ENCODE peak calls at places on chromosomes 6 and 20, in ten cellular contexts. H is PC-3; Z is tibial nerve; U is activated CD4-positive, CD25-positive, alpha-beta regulatory T cell; L is head of caudate nucleus; P is stimulated activated CD4-positive, alpha-beta T cell treated with anti-CD3 and anti-CD28 coated beads, Interleukin-15, amount 100 ng/mL, for 24 hours; B is HFFc6; T is stimulated activated CD8-positive, alpha-beta memory T cell treated with anti-CD3 and anti-CD28 coated beads, Interleukin-4, amount 100 ng/mL, for 4 hours; J is GM23248; Y is cardiac fibroblast. W is an unnamed sample.

GRCh38 chr6:10521104-10521808 is at the start of gene GCNT2:
- DNase-seq in Z (no peak), T (no peak), Y (peak; percentile 31), J (no peak), L (no peak), B (no peak), U (no peak), H (peak; percentile 22), P (no peak), W (peak; percentile 22)

GRCh38 chr6:104472245-104472644 is 387.5 kb downstream of the HACE1 start:
- DNase-seq in T (no peak), Y (no peak), P (no peak), Z (no peak), B (no peak), H (no peak), L (no peak), J (no peak), U (no peak), W (no peak)

GRCh38 chr20:44910690-44911262 is 916 bp downstream of the PABPC1L start:
- DNase-seq in Y (no peak), L (no peak), H (peak; percentile 37), B (no peak), P (no peak), Z (no peak), T (no peak), U (no peak), J (peak; percentile 15), W (peak; percentile 52)

GRCh38 chr6:76866091-76866490 is 597.2 kb downstream of the HTR1B start:
- DNase-seq in L (no peak), B (no peak), T (no peak), H (peak; percentile 29), J (no peak), P (no peak), U (no peak), Y (no peak), Z (no peak), W (no peak)

GRCh38 chr6:85015396-85015990 is 251.1 kb upstream of the TBX18 start:
- DNase-seq in Y (peak; percentile 86), Z (peak; percentile 63), B (peak; percentile 24), P (peak; percentile 15), J (peak; percentile 24), U (no peak), L (no peak), H (peak; percentile 63), T (no peak), W (peak; percentile 67)

GRCh38 chr20:57656252-57656820 is 36.1 kb upstream of the ZBP1 start:
- DNase-seq in B (no peak), Z (no peak), T (no peak), U (no peak), H (no peak), Y (no peak), L (peak; percentile 7), P (no peak), J (no peak), W (no peak)

GRCh38 chr6:22699046-22699639 is 129.8 kb downstream of the HDGFL1 start:
- DNase-seq in U (no peak), H (no peak), T (no peak), L (no peak), Y (no peak), Z (no peak), J (no peak), B (no peak), P (no peak), W (no peak)

GRCh38 chr20:13610205-13610604 is 28.5 kb downstream of the TASP1 start:
- DNase-seq in U (no peak), H (no peak), Z (no peak), Y (peak; percentile 3), L (no peak), T (no peak), P (no peak), J (no peak), B (no peak), W (no peak)

GRCh38 chr6:132780770-132781371 is 17.6 kb downstream of the SLC18B1 start:
- DNase-seq in Z (no peak), L (no peak), P (no peak), U (no peak), Y (peak; percentile 56), J (peak; percentile 63), B (peak; percentile 9), H (peak; percentile 18), T (no peak), W (peak; percentile 16)

GRCh38 chr6:54481096-54481495 is 172.9 kb downstream of the TINAG start:
- DNase-seq in J (no peak), Y (no peak), P (no peak), U (no peak), Z (no peak), B (no peak), L (no peak), T (no peak), H (no peak), W (no peak)

GRCh38 chr6:157267109-157267611 is 56.2 kb downstream of the TMEM242 start:
- DNase-seq in P (no peak), J (no peak), T (no peak), U (no peak), Z (no peak), H (no peak), Y (no peak), B (no peak), L (no peak), W (no peak)

GRCh38 chr20:56343861-56344381 is 14.9 kb upstream of the FAM210B start:
- DNase-seq in Z (no peak), B (peak; percentile 18), U (no peak), H (peak; percentile 61), T (no peak), Y (peak; percentile 58), L (peak; percentile 66), P (peak; percentile 65), J (peak; percentile 75), W (peak; percentile 68)

GRCh38 chr6:38753707-38754106 is 38.6 kb downstream of the DNAH8 start:
- DNase-seq in P (no peak), T (no peak), Z (no peak), L (no peak), Y (no peak), J (no peak), U (no peak), B (no peak), H (no peak), W (no peak)

GRCh38 chr6:44545224-44545623 is 157.7 kb downstream of the CDC5L start:
- DNase-seq in U (no peak), P (no peak), Z (no peak), Y (no peak), J (no peak), H (no peak), L (no peak), T (no peak), B (no peak), W (no peak)

GRCh38 chr6:31620586-31621319 is at the start of gene PRRC2A:
- DNase-seq in P (peak; percentile 97), J (peak; percentile 88), L (no peak), B (no peak), Z (peak; percentile 94), H (no peak), U (peak; percentile 99), T (peak; percentile 94), Y (no peak), W (peak; percentile 73)

W was measured in RWPE1.